ENCODE peak calls at places on chromosome 4, in seven cellular contexts. K is amygdala; W is stomach; D is CD8-positive, alpha-beta T cell; Q is AG09319; P is substantia nigra; C is Peyer's patch. F is an unnamed sample.

GRCh38 chr4:156884183-156884582 is 87.4 kb downstream of the PDGFC start:
- DNase-seq in K (no peak), W (no peak), D (no peak), Q (no peak), P (no peak), C (no peak), F (no peak)

GRCh38 chr4:114417214-114417613 is 181.4 kb upstream of the UGT8 start:
- DNase-seq in K (no peak), W (no peak), D (no peak), Q (no peak), P (no peak), C (no peak), F (no peak)

GRCh38 chr4:38610844-38611550 is 53.0 kb upstream of the KLF3 start:
- DNase-seq in K (no peak), W (peak), D (no peak), Q (no peak), P (peak), C (no peak), F (no peak)

GRCh38 chr4:15778742-15779231 is 659 bp downstream of the CD38 start:
- DNase-seq in K (peak), W (no peak), D (peak), Q (no peak), P (peak), C (peak), F (no peak)

GRCh38 chr4:1200425-1201035 is 28.1 kb upstream of the SPON2 start:
- DNase-seq in K (no peak), W (peak), D (peak), Q (peak), P (no peak), C (peak), F (peak)

GRCh38 chr4:71229477-71230257 is 109.2 kb upstream of the SLC4A4 start:
- DNase-seq in K (peak), W (peak), D (no peak), Q (no peak), P (no peak), C (no peak), F (no peak)

GRCh38 chr4:152454398-152455011 is 81.4 kb downstream of the FBXW7 start:
- DNase-seq in K (no peak), W (no peak), D (no peak), Q (no peak), P (no peak), C (no peak), F (no peak)

GRCh38 chr4:8121236-8122015 is 37.2 kb downstream of the ABLIM2 start:
- DNase-seq in K (no peak), W (no peak), D (no peak), Q (no peak), P (no peak), C (no peak), F (no peak)

GRCh38 chr4:143308377-143308776 is 28.3 kb upstream of the GAB1 start:
- DNase-seq in K (no peak), W (no peak), D (no peak), Q (no peak), P (no peak), C (no peak), F (no peak)

GRCh38 chr4:8179074-8179473 is 20.0 kb upstream of the SH3TC1 start:
- DNase-seq in K (no peak), W (no peak), D (no peak), Q (no peak), P (no peak), C (no peak), F (no peak)